ENCODE peak calls at places on chromosome 6, in four cellular contexts. One of them, this sample, is unnamed.

GRCh38 chr6:8655670-8656454 is 220.5 kb upstream of the SLC35B3 start:
- DNase-seq in body of pancreas: no peak
- DNase-seq in mammary epithelial cell: no peak
- DNase-seq in esophagus squamous epithelium: no peak
- DNase-seq in this sample: no peak

GRCh38 chr6:24646771-24647170 is 780 bp upstream of the KIAA0319 start:
- DNase-seq in esophagus squamous epithelium: no peak
- DNase-seq in mammary epithelial cell: peak
- DNase-seq in body of pancreas: no peak
- DNase-seq in this sample: no peak

GRCh38 chr6:149933461-149933860 is 8.4 kb upstream of the ULBP2 start:
- DNase-seq in body of pancreas: no peak
- DNase-seq in mammary epithelial cell: no peak
- DNase-seq in esophagus squamous epithelium: no peak
- DNase-seq in this sample: no peak

GRCh38 chr6:48027704-48028435 is 83.1 kb downstream of the PTCHD4 start:
- DNase-seq in body of pancreas: no peak
- DNase-seq in mammary epithelial cell: peak
- DNase-seq in esophagus squamous epithelium: no peak
- DNase-seq in this sample: no peak

GRCh38 chr6:125182237-125183018 is 28.9 kb downstream of the TPD52L1 start:
- DNase-seq in mammary epithelial cell: no peak
- DNase-seq in body of pancreas: peak
- DNase-seq in esophagus squamous epithelium: no peak
- DNase-seq in this sample: no peak

GRCh38 chr6:157246771-157247484 is 76.4 kb downstream of the TMEM242 start:
- DNase-seq in mammary epithelial cell: no peak
- DNase-seq in body of pancreas: no peak
- DNase-seq in esophagus squamous epithelium: no peak
- DNase-seq in this sample: no peak

GRCh38 chr6:110900028-110900598 is 25.5 kb downstream of the AMD1 start:
- DNase-seq in mammary epithelial cell: no peak
- DNase-seq in body of pancreas: no peak
- DNase-seq in esophagus squamous epithelium: no peak
- DNase-seq in this sample: no peak

GRCh38 chr6:134757911-134758361 is 192.0 kb downstream of the ALDH8A1 start:
- DNase-seq in esophagus squamous epithelium: no peak
- DNase-seq in mammary epithelial cell: peak
- DNase-seq in body of pancreas: peak
- DNase-seq in this sample: no peak

GRCh38 chr6:142822882-142823578 is 121.9 kb downstream of the HIVEP2 start:
- DNase-seq in mammary epithelial cell: peak
- DNase-seq in body of pancreas: no peak
- DNase-seq in esophagus squamous epithelium: no peak
- DNase-seq in this sample: no peak

GRCh38 chr6:15662246-15663056 is at the start of gene DTNBP1:
- DNase-seq in body of pancreas: peak
- DNase-seq in esophagus squamous epithelium: peak
- DNase-seq in mammary epithelial cell: peak
- DNase-seq in this sample: peak

GRCh38 chr6:137265574-137265973 is 46.4 kb upstream of the IFNGR1 start:
- DNase-seq in esophagus squamous epithelium: no peak
- DNase-seq in body of pancreas: no peak
- DNase-seq in mammary epithelial cell: no peak
- DNase-seq in this sample: no peak

GRCh38 chr6:96537726-96538125 is 16.1 kb downstream of the UFL1 start:
- DNase-seq in esophagus squamous epithelium: no peak
- DNase-seq in body of pancreas: no peak
- DNase-seq in mammary epithelial cell: no peak
- DNase-seq in this sample: no peak

GRCh38 chr6:7154341-7155139 is 46.8 kb downstream of the RREB1 start:
- DNase-seq in esophagus squamous epithelium: no peak
- DNase-seq in mammary epithelial cell: no peak
- DNase-seq in body of pancreas: no peak
- DNase-seq in this sample: no peak
- H3K4me3 ChIP-seq in esophagus squamous epithelium: no peak
- H3K4me3 ChIP-seq in mammary epithelial cell: no peak
- H3K4me3 ChIP-seq in body of pancreas: no peak
- H3K4me3 ChIP-seq in this sample: no peak

GRCh38 chr6:154246723-154247118 is 109.9 kb downstream of the IPCEF1 start:
- DNase-seq in esophagus squamous epithelium: no peak
- DNase-seq in mammary epithelial cell: no peak
- DNase-seq in body of pancreas: no peak
- DNase-seq in this sample: no peak
- TF ChIP-seq CTCF in esophagus squamous epithelium: no peak
- TF ChIP-seq CTCF in mammary epithelial cell: no peak
- TF ChIP-seq CTCF in body of pancreas: no peak
- TF ChIP-seq CTCF in this sample: no peak

DNA sequence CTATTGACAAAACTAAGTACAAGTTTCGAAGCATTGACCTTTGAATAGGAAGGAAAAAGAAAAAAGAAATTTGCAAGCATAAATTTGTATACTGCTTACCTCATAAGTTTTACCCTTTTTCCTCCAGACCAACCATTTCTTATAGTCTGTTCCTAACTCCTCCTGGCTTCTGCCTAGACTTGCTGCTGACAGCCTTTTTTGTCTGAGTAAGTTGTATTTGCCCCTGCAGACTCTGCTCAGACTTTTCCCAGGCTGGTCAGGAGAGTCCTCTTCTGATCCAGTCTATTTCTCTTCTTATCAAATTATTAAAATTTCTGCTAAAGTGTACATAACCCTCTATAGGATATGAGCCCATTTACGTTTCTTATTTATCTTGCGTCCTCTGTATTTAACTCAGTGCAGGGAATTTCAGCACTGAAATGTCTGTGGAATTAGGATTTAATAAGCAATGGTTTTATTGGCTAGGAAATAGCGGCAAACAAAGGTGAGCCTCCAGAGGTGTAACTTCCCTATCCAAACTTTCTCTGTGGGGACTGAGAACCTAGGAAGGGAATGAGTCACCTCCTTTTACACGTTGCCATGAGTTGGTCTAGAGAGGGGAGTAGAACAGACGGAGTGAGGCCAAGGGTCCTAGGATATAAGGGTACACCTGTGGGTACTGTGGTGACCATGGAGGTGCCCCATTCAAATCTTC is 207.1 kb upstream of the MARCKS start:
- DNase-seq in body of pancreas: no peak
- DNase-seq in mammary epithelial cell: peak
- DNase-seq in esophagus squamous epithelium: no peak
- DNase-seq in this sample: no peak
- H3K4me3 ChIP-seq in body of pancreas: no peak
- H3K4me3 ChIP-seq in mammary epithelial cell: no peak
- H3K4me3 ChIP-seq in esophagus squamous epithelium: peak
- H3K4me3 ChIP-seq in this sample: no peak

GRCh38 chr6:127462391-127462790 is 3.2 kb upstream of the KIAA0408 start:
- DNase-seq in esophagus squamous epithelium: no peak
- DNase-seq in body of pancreas: no peak
- DNase-seq in mammary epithelial cell: no peak
- DNase-seq in this sample: no peak
- TF ChIP-seq CTCF in esophagus squamous epithelium: no peak
- TF ChIP-seq CTCF in body of pancreas: no peak
- TF ChIP-seq CTCF in mammary epithelial cell: no peak
- TF ChIP-seq CTCF in this sample: no peak

DNA sequence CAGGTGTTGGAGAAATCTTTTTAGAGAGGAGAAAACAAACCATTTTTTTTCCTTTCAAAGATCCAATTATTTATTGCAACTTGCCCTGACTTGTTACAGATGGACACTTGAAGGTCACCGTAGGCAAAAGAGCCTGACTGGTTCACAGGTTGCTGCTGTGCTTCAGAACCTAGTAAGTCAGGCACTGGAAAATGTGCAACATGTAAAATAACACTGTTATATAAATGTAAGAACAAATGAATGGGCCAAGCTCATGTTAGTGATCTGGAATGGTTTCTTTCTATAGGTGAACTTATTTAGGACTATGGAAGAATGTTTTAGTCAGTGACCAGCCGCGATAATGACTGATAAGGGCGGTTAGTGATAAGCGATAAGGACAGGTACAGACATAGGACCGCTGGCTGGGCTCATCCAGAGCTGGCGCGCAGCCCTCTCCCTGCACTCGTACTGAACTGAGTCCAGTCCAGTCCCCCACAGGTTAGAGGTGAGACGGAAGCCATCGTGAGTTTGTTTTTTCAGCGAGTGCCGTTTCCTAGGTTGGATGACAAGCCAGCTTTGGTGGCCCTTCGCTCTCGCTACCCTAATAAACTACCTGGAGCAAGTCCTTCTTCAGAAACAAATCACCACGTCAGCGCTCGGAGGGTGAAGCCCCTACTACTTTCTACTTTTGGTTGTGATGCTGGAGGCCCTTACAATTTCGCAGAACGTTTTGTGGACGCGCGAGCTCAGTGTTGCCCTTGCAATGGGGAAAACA is 94.4 kb upstream of the PRDM1 start:
- DNase-seq in body of pancreas: peak
- DNase-seq in esophagus squamous epithelium: no peak
- DNase-seq in mammary epithelial cell: peak
- DNase-seq in this sample: peak
- H3K4me3 ChIP-seq in body of pancreas: peak
- H3K4me3 ChIP-seq in esophagus squamous epithelium: peak
- H3K4me3 ChIP-seq in mammary epithelial cell: peak
- H3K4me3 ChIP-seq in this sample: peak

DNA sequence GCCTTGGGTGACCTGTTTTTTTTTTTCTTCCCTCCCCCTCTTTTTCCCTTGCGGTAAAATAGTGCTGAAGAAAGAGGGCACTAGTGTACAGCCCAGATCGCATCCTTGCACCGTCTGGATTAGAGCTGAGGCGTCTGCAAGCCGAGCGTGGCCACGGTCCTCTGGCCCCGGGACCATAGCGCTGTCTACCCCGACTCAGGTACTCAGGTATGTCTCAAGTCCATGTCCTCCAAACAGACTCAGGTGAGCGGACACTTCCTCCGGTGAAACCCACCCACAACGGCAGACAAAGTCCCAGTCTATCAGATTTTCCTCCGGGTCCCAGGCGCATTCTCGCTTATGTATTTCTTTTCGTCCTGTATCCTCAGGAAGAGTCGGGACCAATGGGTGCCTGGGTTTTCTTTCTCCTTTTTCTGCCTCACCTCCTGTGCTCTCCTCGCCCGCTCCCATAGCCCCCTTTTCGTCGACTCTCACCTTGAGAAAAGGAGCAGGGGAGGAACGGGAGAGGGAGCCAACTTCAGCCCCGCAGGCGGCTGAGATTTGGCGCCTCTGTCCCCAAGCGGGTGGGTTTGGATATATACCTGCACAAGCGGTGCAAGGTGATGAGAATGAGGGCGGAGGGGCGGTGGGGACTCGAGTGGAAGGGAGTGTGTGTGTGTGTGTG is 1.1 kb upstream of the GRM1 start:
- DNase-seq in esophagus squamous epithelium: no peak
- DNase-seq in body of pancreas: no peak
- DNase-seq in mammary epithelial cell: no peak
- DNase-seq in this sample: no peak
- TF ChIP-seq CTCF in esophagus squamous epithelium: no peak
- TF ChIP-seq CTCF in body of pancreas: no peak
- TF ChIP-seq CTCF in mammary epithelial cell: no peak
- TF ChIP-seq CTCF in this sample: no peak

GRCh38 chr6:28354688-28355554 is 5.2 kb downstream of the ZKSCAN3 start:
- DNase-seq in mammary epithelial cell: no peak
- DNase-seq in body of pancreas: no peak
- DNase-seq in esophagus squamous epithelium: no peak
- DNase-seq in this sample: no peak
- H3K4me3 ChIP-seq in mammary epithelial cell: no peak
- H3K4me3 ChIP-seq in body of pancreas: no peak
- H3K4me3 ChIP-seq in esophagus squamous epithelium: peak
- H3K4me3 ChIP-seq in this sample: no peak

DNA sequence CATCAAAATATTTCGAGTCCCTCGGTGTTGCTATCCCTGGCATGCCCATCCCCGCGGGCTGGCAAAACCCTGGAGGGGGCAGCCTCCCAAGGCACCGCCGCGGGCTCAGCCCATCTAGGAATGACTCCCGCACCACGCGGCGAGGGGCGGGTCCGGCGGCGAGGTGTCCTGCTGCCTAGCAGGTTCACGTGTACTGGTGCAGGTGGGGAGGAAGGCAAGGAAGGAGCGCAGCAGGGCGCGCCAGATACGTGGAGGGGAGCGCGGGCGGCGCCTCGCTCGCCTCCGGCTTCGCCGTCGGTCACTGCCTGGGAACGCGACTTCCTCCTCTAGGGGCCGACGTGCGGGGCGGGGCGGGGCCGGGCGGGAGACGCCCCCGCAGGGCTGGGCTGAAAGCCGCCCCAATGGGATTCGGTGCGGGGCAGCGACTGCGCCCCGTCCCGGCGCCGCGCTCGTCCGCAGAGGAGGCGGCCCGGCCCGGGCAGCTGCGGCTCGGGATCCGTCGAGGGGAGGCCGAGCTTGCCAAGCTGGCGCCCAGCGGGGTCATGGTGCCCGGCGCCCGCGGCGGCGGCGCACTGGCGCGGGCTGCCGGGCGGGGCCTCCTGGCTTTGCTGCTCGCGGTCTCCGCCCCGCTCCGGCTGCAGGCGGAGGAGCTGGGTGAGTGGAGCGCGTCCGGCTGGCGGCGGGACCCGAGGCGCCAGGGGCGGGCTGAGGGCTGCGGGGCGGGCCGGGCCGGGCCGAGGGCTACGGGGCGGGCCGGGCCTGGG is at the start of gene DCBLD1:
- DNase-seq in mammary epithelial cell: peak
- DNase-seq in body of pancreas: peak
- DNase-seq in esophagus squamous epithelium: peak
- DNase-seq in this sample: peak
- TF ChIP-seq CTCF in mammary epithelial cell: no peak
- TF ChIP-seq CTCF in body of pancreas: no peak
- TF ChIP-seq CTCF in esophagus squamous epithelium: no peak
- TF ChIP-seq CTCF in this sample: no peak

DNA sequence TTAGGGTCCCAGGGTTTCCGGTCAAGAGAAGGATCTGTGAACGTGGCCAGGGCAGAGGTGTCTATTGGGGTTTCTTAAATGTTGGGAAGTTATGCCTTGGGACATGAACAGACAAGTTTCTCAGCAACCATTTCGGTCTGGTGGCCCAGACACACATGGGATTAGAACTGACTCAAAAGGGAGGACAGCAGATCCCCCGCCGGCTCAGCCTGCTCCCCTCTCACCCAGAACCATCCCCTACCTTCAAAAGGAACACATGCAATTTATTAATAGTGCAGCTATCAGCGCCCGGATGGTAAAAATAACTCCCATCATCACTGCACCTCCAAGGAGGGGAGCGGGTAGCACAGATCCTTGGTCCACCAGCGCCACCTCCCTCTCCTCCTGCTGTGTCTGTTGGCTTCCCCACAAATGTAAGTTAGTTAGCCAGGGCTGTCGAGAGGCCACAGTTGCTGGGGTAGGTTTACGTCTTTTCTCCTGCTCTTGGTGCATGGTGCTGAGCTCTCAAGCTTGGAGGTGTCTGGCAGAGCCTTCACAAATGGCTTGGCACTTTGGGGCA is 77.1 kb downstream of the TRAM2 start:
- DNase-seq in mammary epithelial cell: no peak
- DNase-seq in body of pancreas: no peak
- DNase-seq in esophagus squamous epithelium: no peak
- DNase-seq in this sample: no peak
- H3K4me3 ChIP-seq in mammary epithelial cell: no peak
- H3K4me3 ChIP-seq in body of pancreas: no peak
- H3K4me3 ChIP-seq in esophagus squamous epithelium: no peak
- H3K4me3 ChIP-seq in this sample: no peak